ENCODE peak calls at places on chromosomes 13 and 19, in ten cellular contexts. One of them, this sample, is unnamed.

GRCh38 chr19:38836438-38837303 is 5.1 kb upstream of the ECH1 start:
- DNase-seq in stimulated activated CD8-positive, alpha-beta memory T cell treated with anti-CD3 and anti-CD28 coated beads, Interleukin-12 subunit alpha, Interleukin-12 subunit beta, amount 100 ng/mL, for 4 hours: no peak
- DNase-seq in T-helper 1 cell: no peak
- DNase-seq in heart right ventricle: no peak
- DNase-seq in activated CD4-positive, CD25-positive, alpha-beta regulatory T cell treated with anti-CD3 and anti-CD28 coated beads, Interleukin-2, amount 50 U/mL, for 16 hours: no peak
- DNase-seq in NCI-H1436: no peak
- DNase-seq in HFFc6: no peak
- DNase-seq in fibroblast of gingiva: no peak
- DNase-seq in amniotic stem cell: no peak
- DNase-seq in HEK293T: no peak
- DNase-seq in this sample: no peak

GRCh38 chr13:33799950-33800592 is 17.9 kb upstream of the RFC3 start:
- DNase-seq in NCI-H1436: no peak
- DNase-seq in T-helper 1 cell: no peak
- DNase-seq in activated CD4-positive, CD25-positive, alpha-beta regulatory T cell treated with anti-CD3 and anti-CD28 coated beads, Interleukin-2, amount 50 U/mL, for 16 hours: no peak
- DNase-seq in HEK293T: peak; percentile 21
- DNase-seq in fibroblast of gingiva: peak; percentile 56
- DNase-seq in stimulated activated CD8-positive, alpha-beta memory T cell treated with anti-CD3 and anti-CD28 coated beads, Interleukin-12 subunit alpha, Interleukin-12 subunit beta, amount 100 ng/mL, for 4 hours: no peak
- DNase-seq in heart right ventricle: no peak
- DNase-seq in HFFc6: peak; percentile 40
- DNase-seq in amniotic stem cell: peak; percentile 23
- DNase-seq in this sample: peak; percentile 53

GRCh38 chr19:28430214-28430613 is 782.7 kb downstream of the UQCRFS1 start:
- DNase-seq in activated CD4-positive, CD25-positive, alpha-beta regulatory T cell treated with anti-CD3 and anti-CD28 coated beads, Interleukin-2, amount 50 U/mL, for 16 hours: no peak
- DNase-seq in T-helper 1 cell: no peak
- DNase-seq in HEK293T: no peak
- DNase-seq in amniotic stem cell: no peak
- DNase-seq in heart right ventricle: no peak
- DNase-seq in HFFc6: no peak
- DNase-seq in fibroblast of gingiva: no peak
- DNase-seq in stimulated activated CD8-positive, alpha-beta memory T cell treated with anti-CD3 and anti-CD28 coated beads, Interleukin-12 subunit alpha, Interleukin-12 subunit beta, amount 100 ng/mL, for 4 hours: no peak
- DNase-seq in NCI-H1436: no peak
- DNase-seq in this sample: no peak

GRCh38 chr13:26952551-26953138 is 192.1 kb upstream of the GPR12 start:
- DNase-seq in T-helper 1 cell: no peak
- DNase-seq in heart right ventricle: no peak
- DNase-seq in NCI-H1436: no peak
- DNase-seq in stimulated activated CD8-positive, alpha-beta memory T cell treated with anti-CD3 and anti-CD28 coated beads, Interleukin-12 subunit alpha, Interleukin-12 subunit beta, amount 100 ng/mL, for 4 hours: no peak
- DNase-seq in HEK293T: no peak
- DNase-seq in HFFc6: no peak
- DNase-seq in activated CD4-positive, CD25-positive, alpha-beta regulatory T cell treated with anti-CD3 and anti-CD28 coated beads, Interleukin-2, amount 50 U/mL, for 16 hours: no peak
- DNase-seq in amniotic stem cell: no peak
- DNase-seq in fibroblast of gingiva: no peak
- DNase-seq in this sample: no peak

GRCh38 chr13:98105929-98106336 is 37.0 kb upstream of the FARP1 start:
- DNase-seq in heart right ventricle: peak; percentile 72
- DNase-seq in amniotic stem cell: no peak
- DNase-seq in HFFc6: peak; percentile 64
- DNase-seq in HEK293T: no peak
- DNase-seq in fibroblast of gingiva: no peak
- DNase-seq in stimulated activated CD8-positive, alpha-beta memory T cell treated with anti-CD3 and anti-CD28 coated beads, Interleukin-12 subunit alpha, Interleukin-12 subunit beta, amount 100 ng/mL, for 4 hours: no peak
- DNase-seq in NCI-H1436: no peak
- DNase-seq in T-helper 1 cell: no peak
- DNase-seq in activated CD4-positive, CD25-positive, alpha-beta regulatory T cell treated with anti-CD3 and anti-CD28 coated beads, Interleukin-2, amount 50 U/mL, for 16 hours: no peak
- DNase-seq in this sample: peak; percentile 74

GRCh38 chr19:17049711-17050280 is 23.2 kb upstream of the CPAMD8 start:
- DNase-seq in amniotic stem cell: no peak
- DNase-seq in stimulated activated CD8-positive, alpha-beta memory T cell treated with anti-CD3 and anti-CD28 coated beads, Interleukin-12 subunit alpha, Interleukin-12 subunit beta, amount 100 ng/mL, for 4 hours: no peak
- DNase-seq in fibroblast of gingiva: peak; percentile 44
- DNase-seq in NCI-H1436: no peak
- DNase-seq in activated CD4-positive, CD25-positive, alpha-beta regulatory T cell treated with anti-CD3 and anti-CD28 coated beads, Interleukin-2, amount 50 U/mL, for 16 hours: no peak
- DNase-seq in T-helper 1 cell: no peak
- DNase-seq in heart right ventricle: no peak
- DNase-seq in HEK293T: no peak
- DNase-seq in HFFc6: peak; percentile 28
- DNase-seq in this sample: peak; percentile 41

GRCh38 chr19:11494634-11495285 is 10.9 kb downstream of the ZNF653 start:
- DNase-seq in activated CD4-positive, CD25-positive, alpha-beta regulatory T cell treated with anti-CD3 and anti-CD28 coated beads, Interleukin-2, amount 50 U/mL, for 16 hours: no peak
- DNase-seq in T-helper 1 cell: no peak
- DNase-seq in heart right ventricle: no peak
- DNase-seq in NCI-H1436: no peak
- DNase-seq in amniotic stem cell: no peak
- DNase-seq in HFFc6: no peak
- DNase-seq in HEK293T: no peak
- DNase-seq in stimulated activated CD8-positive, alpha-beta memory T cell treated with anti-CD3 and anti-CD28 coated beads, Interleukin-12 subunit alpha, Interleukin-12 subunit beta, amount 100 ng/mL, for 4 hours: no peak
- DNase-seq in fibroblast of gingiva: no peak
- DNase-seq in this sample: no peak

GRCh38 chr19:16661480-16662034 is 618 bp downstream of the TMEM38A start:
- DNase-seq in fibroblast of gingiva: no peak
- DNase-seq in stimulated activated CD8-positive, alpha-beta memory T cell treated with anti-CD3 and anti-CD28 coated beads, Interleukin-12 subunit alpha, Interleukin-12 subunit beta, amount 100 ng/mL, for 4 hours: no peak
- DNase-seq in activated CD4-positive, CD25-positive, alpha-beta regulatory T cell treated with anti-CD3 and anti-CD28 coated beads, Interleukin-2, amount 50 U/mL, for 16 hours: no peak
- DNase-seq in NCI-H1436: no peak
- DNase-seq in heart right ventricle: peak; percentile 71
- DNase-seq in HEK293T: no peak
- DNase-seq in T-helper 1 cell: no peak
- DNase-seq in HFFc6: no peak
- DNase-seq in amniotic stem cell: no peak
- DNase-seq in this sample: no peak

GRCh38 chr19:42427313-42427712 is at the start of gene LIPE:
- DNase-seq in HEK293T: no peak
- DNase-seq in HFFc6: no peak
- DNase-seq in activated CD4-positive, CD25-positive, alpha-beta regulatory T cell treated with anti-CD3 and anti-CD28 coated beads, Interleukin-2, amount 50 U/mL, for 16 hours: no peak
- DNase-seq in stimulated activated CD8-positive, alpha-beta memory T cell treated with anti-CD3 and anti-CD28 coated beads, Interleukin-12 subunit alpha, Interleukin-12 subunit beta, amount 100 ng/mL, for 4 hours: no peak
- DNase-seq in T-helper 1 cell: no peak
- DNase-seq in amniotic stem cell: no peak
- DNase-seq in NCI-H1436: no peak
- DNase-seq in fibroblast of gingiva: no peak
- DNase-seq in heart right ventricle: no peak
- DNase-seq in this sample: peak; percentile 44

GRCh38 chr19:52336976-52337375 is 933 bp downstream of the ZNF610 start:
- DNase-seq in activated CD4-positive, CD25-positive, alpha-beta regulatory T cell treated with anti-CD3 and anti-CD28 coated beads, Interleukin-2, amount 50 U/mL, for 16 hours: no peak
- DNase-seq in HFFc6: no peak
- DNase-seq in fibroblast of gingiva: peak; percentile 3
- DNase-seq in T-helper 1 cell: no peak
- DNase-seq in amniotic stem cell: no peak
- DNase-seq in HEK293T: no peak
- DNase-seq in NCI-H1436: peak; percentile 20
- DNase-seq in stimulated activated CD8-positive, alpha-beta memory T cell treated with anti-CD3 and anti-CD28 coated beads, Interleukin-12 subunit alpha, Interleukin-12 subunit beta, amount 100 ng/mL, for 4 hours: no peak
- DNase-seq in heart right ventricle: no peak
- DNase-seq in this sample: no peak

GRCh38 chr19:54430306-54431254 is 15.3 kb downstream of the TTYH1 start:
- DNase-seq in HFFc6: no peak
- DNase-seq in NCI-H1436: peak; percentile 26
- DNase-seq in activated CD4-positive, CD25-positive, alpha-beta regulatory T cell treated with anti-CD3 and anti-CD28 coated beads, Interleukin-2, amount 50 U/mL, for 16 hours: no peak
- DNase-seq in fibroblast of gingiva: peak; percentile 14
- DNase-seq in stimulated activated CD8-positive, alpha-beta memory T cell treated with anti-CD3 and anti-CD28 coated beads, Interleukin-12 subunit alpha, Interleukin-12 subunit beta, amount 100 ng/mL, for 4 hours: peak; percentile 31
- DNase-seq in T-helper 1 cell: no peak
- DNase-seq in amniotic stem cell: no peak
- DNase-seq in HEK293T: peak; percentile 86
- DNase-seq in heart right ventricle: peak; percentile 51
- DNase-seq in this sample: no peak

GRCh38 chr13:112757759-112758086 is 67.9 kb downstream of the ATP11A start:
- DNase-seq in stimulated activated CD8-positive, alpha-beta memory T cell treated with anti-CD3 and anti-CD28 coated beads, Interleukin-12 subunit alpha, Interleukin-12 subunit beta, amount 100 ng/mL, for 4 hours: no peak
- DNase-seq in T-helper 1 cell: no peak
- DNase-seq in HFFc6: no peak
- DNase-seq in HEK293T: no peak
- DNase-seq in activated CD4-positive, CD25-positive, alpha-beta regulatory T cell treated with anti-CD3 and anti-CD28 coated beads, Interleukin-2, amount 50 U/mL, for 16 hours: no peak
- DNase-seq in amniotic stem cell: no peak
- DNase-seq in fibroblast of gingiva: no peak
- DNase-seq in NCI-H1436: no peak
- DNase-seq in heart right ventricle: no peak
- DNase-seq in this sample: no peak

GRCh38 chr19:47697863-47698609 is 15.2 kb upstream of the EHD2 start:
- DNase-seq in HFFc6: peak; percentile 66
- DNase-seq in stimulated activated CD8-positive, alpha-beta memory T cell treated with anti-CD3 and anti-CD28 coated beads, Interleukin-12 subunit alpha, Interleukin-12 subunit beta, amount 100 ng/mL, for 4 hours: peak; percentile 33
- DNase-seq in T-helper 1 cell: peak; percentile 39
- DNase-seq in NCI-H1436: peak; percentile 70
- DNase-seq in activated CD4-positive, CD25-positive, alpha-beta regulatory T cell treated with anti-CD3 and anti-CD28 coated beads, Interleukin-2, amount 50 U/mL, for 16 hours: peak; percentile 14
- DNase-seq in fibroblast of gingiva: peak; percentile 81
- DNase-seq in amniotic stem cell: peak; percentile 73
- DNase-seq in heart right ventricle: peak; percentile 73
- DNase-seq in HEK293T: peak; percentile 85
- DNase-seq in this sample: peak; percentile 81

GRCh38 chr13:77555246-77555645 is 19.7 kb downstream of the SCEL start:
- DNase-seq in HFFc6: no peak
- DNase-seq in T-helper 1 cell: no peak
- DNase-seq in heart right ventricle: no peak
- DNase-seq in amniotic stem cell: no peak
- DNase-seq in stimulated activated CD8-positive, alpha-beta memory T cell treated with anti-CD3 and anti-CD28 coated beads, Interleukin-12 subunit alpha, Interleukin-12 subunit beta, amount 100 ng/mL, for 4 hours: no peak
- DNase-seq in HEK293T: no peak
- DNase-seq in fibroblast of gingiva: no peak
- DNase-seq in NCI-H1436: no peak
- DNase-seq in activated CD4-positive, CD25-positive, alpha-beta regulatory T cell treated with anti-CD3 and anti-CD28 coated beads, Interleukin-2, amount 50 U/mL, for 16 hours: no peak
- DNase-seq in this sample: no peak

GRCh38 chr19:45279587-45280192 is 28.6 kb downstream of the MARK4 start:
- DNase-seq in fibroblast of gingiva: no peak
- DNase-seq in HFFc6: no peak
- DNase-seq in amniotic stem cell: no peak
- DNase-seq in heart right ventricle: no peak
- DNase-seq in stimulated activated CD8-positive, alpha-beta memory T cell treated with anti-CD3 and anti-CD28 coated beads, Interleukin-12 subunit alpha, Interleukin-12 subunit beta, amount 100 ng/mL, for 4 hours: no peak
- DNase-seq in activated CD4-positive, CD25-positive, alpha-beta regulatory T cell treated with anti-CD3 and anti-CD28 coated beads, Interleukin-2, amount 50 U/mL, for 16 hours: no peak
- DNase-seq in NCI-H1436: no peak
- DNase-seq in T-helper 1 cell: no peak
- DNase-seq in HEK293T: no peak
- DNase-seq in this sample: no peak

GRCh38 chr13:47598340-47598911 is 402.6 kb downstream of the SUCLA2 start:
- DNase-seq in activated CD4-positive, CD25-positive, alpha-beta regulatory T cell treated with anti-CD3 and anti-CD28 coated beads, Interleukin-2, amount 50 U/mL, for 16 hours: no peak
- DNase-seq in heart right ventricle: no peak
- DNase-seq in HFFc6: no peak
- DNase-seq in T-helper 1 cell: no peak
- DNase-seq in amniotic stem cell: no peak
- DNase-seq in fibroblast of gingiva: no peak
- DNase-seq in NCI-H1436: no peak
- DNase-seq in HEK293T: no peak
- DNase-seq in stimulated activated CD8-positive, alpha-beta memory T cell treated with anti-CD3 and anti-CD28 coated beads, Interleukin-12 subunit alpha, Interleukin-12 subunit beta, amount 100 ng/mL, for 4 hours: no peak
- DNase-seq in this sample: peak; percentile 24

GRCh38 chr13:84137292-84137691 is 255.0 kb upstream of the SLITRK1 start:
- DNase-seq in T-helper 1 cell: peak; percentile 36
- DNase-seq in heart right ventricle: no peak
- DNase-seq in fibroblast of gingiva: peak; percentile 1
- DNase-seq in activated CD4-positive, CD25-positive, alpha-beta regulatory T cell treated with anti-CD3 and anti-CD28 coated beads, Interleukin-2, amount 50 U/mL, for 16 hours: peak; percentile 9
- DNase-seq in HEK293T: no peak
- DNase-seq in HFFc6: peak; percentile 16
- DNase-seq in NCI-H1436: no peak
- DNase-seq in stimulated activated CD8-positive, alpha-beta memory T cell treated with anti-CD3 and anti-CD28 coated beads, Interleukin-12 subunit alpha, Interleukin-12 subunit beta, amount 100 ng/mL, for 4 hours: no peak
- DNase-seq in amniotic stem cell: no peak
- DNase-seq in this sample: peak; percentile 17

GRCh38 chr19:4061178-4061682 is 5.5 kb downstream of the ZBTB7A start:
- DNase-seq in T-helper 1 cell: peak; percentile 31
- DNase-seq in stimulated activated CD8-positive, alpha-beta memory T cell treated with anti-CD3 and anti-CD28 coated beads, Interleukin-12 subunit alpha, Interleukin-12 subunit beta, amount 100 ng/mL, for 4 hours: no peak
- DNase-seq in amniotic stem cell: no peak
- DNase-seq in heart right ventricle: peak; percentile 72
- DNase-seq in activated CD4-positive, CD25-positive, alpha-beta regulatory T cell treated with anti-CD3 and anti-CD28 coated beads, Interleukin-2, amount 50 U/mL, for 16 hours: no peak
- DNase-seq in NCI-H1436: no peak
- DNase-seq in HFFc6: no peak
- DNase-seq in HEK293T: no peak
- DNase-seq in fibroblast of gingiva: peak; percentile 78
- DNase-seq in this sample: peak; percentile 61